ENCODE peak calls at places on chromosomes 16 and 17, in five cellular contexts. One of them, this sample, is unnamed.

GRCh38 chr17:5759501-5759925 is 175.2 kb upstream of the NLRP1 start:
- DNase-seq in NCI-H460: no peak
- DNase-seq in activated T-helper 1 cell treated with anti-CD3 and anti-CD28 coated beads, Interleukin-2, amount 50 U/mL, for 16 hours: no peak
- DNase-seq in fibroblast of lung: no peak
- DNase-seq in HCT116: no peak
- DNase-seq in this sample: no peak

GRCh38 chr16:89123001-89123830 is 29.6 kb downstream of the ACSF3 start:
- DNase-seq in NCI-H460: no peak
- DNase-seq in activated T-helper 1 cell treated with anti-CD3 and anti-CD28 coated beads, Interleukin-2, amount 50 U/mL, for 16 hours: no peak
- DNase-seq in fibroblast of lung: no peak
- DNase-seq in HCT116: no peak
- DNase-seq in this sample: no peak

GRCh38 chr16:57711-58110 is 4.1 kb downstream of the SNRNP25 start:
- DNase-seq in NCI-H460: no peak
- DNase-seq in activated T-helper 1 cell treated with anti-CD3 and anti-CD28 coated beads, Interleukin-2, amount 50 U/mL, for 16 hours: no peak
- DNase-seq in fibroblast of lung: peak
- DNase-seq in HCT116: no peak
- DNase-seq in this sample: no peak

GRCh38 chr16:21150375-21151001 is at the start of gene DNAH3:
- DNase-seq in NCI-H460: no peak
- DNase-seq in activated T-helper 1 cell treated with anti-CD3 and anti-CD28 coated beads, Interleukin-2, amount 50 U/mL, for 16 hours: no peak
- DNase-seq in fibroblast of lung: no peak
- DNase-seq in HCT116: no peak
- DNase-seq in this sample: peak

GRCh38 chr17:48148029-48148759 is 40.6 kb downstream of the SNX11 start:
- DNase-seq in NCI-H460: no peak
- DNase-seq in activated T-helper 1 cell treated with anti-CD3 and anti-CD28 coated beads, Interleukin-2, amount 50 U/mL, for 16 hours: no peak
- DNase-seq in fibroblast of lung: no peak
- DNase-seq in HCT116: no peak
- DNase-seq in this sample: peak

GRCh38 chr17:41678907-41679739 is 9.6 kb upstream of the EIF1 start:
- DNase-seq in NCI-H460: peak
- DNase-seq in activated T-helper 1 cell treated with anti-CD3 and anti-CD28 coated beads, Interleukin-2, amount 50 U/mL, for 16 hours: peak
- DNase-seq in fibroblast of lung: peak
- DNase-seq in HCT116: no peak
- DNase-seq in this sample: peak

GRCh38 chr16:3607161-3607560 is 4.2 kb downstream of the SLX4 start:
- DNase-seq in NCI-H460: no peak
- DNase-seq in activated T-helper 1 cell treated with anti-CD3 and anti-CD28 coated beads, Interleukin-2, amount 50 U/mL, for 16 hours: no peak
- DNase-seq in fibroblast of lung: no peak
- DNase-seq in HCT116: no peak
- DNase-seq in this sample: no peak

GRCh38 chr16:89371968-89372634 is 118.3 kb downstream of the ANKRD11 start:
- DNase-seq in NCI-H460: no peak
- DNase-seq in activated T-helper 1 cell treated with anti-CD3 and anti-CD28 coated beads, Interleukin-2, amount 50 U/mL, for 16 hours: no peak
- DNase-seq in fibroblast of lung: peak
- DNase-seq in HCT116: no peak
- DNase-seq in this sample: no peak

GRCh38 chr17:57782642-57783337 is 37.7 kb upstream of the CCDC182 start:
- DNase-seq in NCI-H460: no peak
- DNase-seq in activated T-helper 1 cell treated with anti-CD3 and anti-CD28 coated beads, Interleukin-2, amount 50 U/mL, for 16 hours: no peak
- DNase-seq in fibroblast of lung: no peak
- DNase-seq in HCT116: no peak
- DNase-seq in this sample: no peak

GRCh38 chr17:10197721-10198508 is 491 bp downstream of the GAS7 start:
- DNase-seq in NCI-H460: no peak
- DNase-seq in activated T-helper 1 cell treated with anti-CD3 and anti-CD28 coated beads, Interleukin-2, amount 50 U/mL, for 16 hours: no peak
- DNase-seq in fibroblast of lung: no peak
- DNase-seq in HCT116: no peak
- DNase-seq in this sample: no peak

GRCh38 chr16:9680968-9681367 is 501.3 kb downstream of the GRIN2A start:
- DNase-seq in NCI-H460: no peak
- DNase-seq in activated T-helper 1 cell treated with anti-CD3 and anti-CD28 coated beads, Interleukin-2, amount 50 U/mL, for 16 hours: no peak
- DNase-seq in fibroblast of lung: no peak
- DNase-seq in HCT116: no peak
- DNase-seq in this sample: no peak

GRCh38 chr16:53257001-53257400 is 177.3 kb upstream of the RBL2 start:
- DNase-seq in NCI-H460: no peak
- DNase-seq in activated T-helper 1 cell treated with anti-CD3 and anti-CD28 coated beads, Interleukin-2, amount 50 U/mL, for 16 hours: no peak
- DNase-seq in fibroblast of lung: peak
- DNase-seq in HCT116: no peak
- DNase-seq in this sample: no peak

GRCh38 chr17:79497949-79498348 is 112.9 kb downstream of the RBFOX3 start:
- DNase-seq in NCI-H460: no peak
- DNase-seq in activated T-helper 1 cell treated with anti-CD3 and anti-CD28 coated beads, Interleukin-2, amount 50 U/mL, for 16 hours: no peak
- DNase-seq in fibroblast of lung: no peak
- DNase-seq in HCT116: no peak
- DNase-seq in this sample: no peak

GRCh38 chr16:23433261-23433920 is 19.6 kb downstream of the COG7 start:
- DNase-seq in NCI-H460: no peak
- DNase-seq in activated T-helper 1 cell treated with anti-CD3 and anti-CD28 coated beads, Interleukin-2, amount 50 U/mL, for 16 hours: no peak
- DNase-seq in fibroblast of lung: no peak
- DNase-seq in HCT116: no peak
- DNase-seq in this sample: no peak

GRCh38 chr16:79146-80054 is 1.4 kb downstream of the MPG start:
- DNase-seq in NCI-H460: no peak
- DNase-seq in activated T-helper 1 cell treated with anti-CD3 and anti-CD28 coated beads, Interleukin-2, amount 50 U/mL, for 16 hours: no peak
- DNase-seq in fibroblast of lung: peak
- DNase-seq in HCT116: no peak
- DNase-seq in this sample: no peak

GRCh38 chr17:45013021-45013997 is 38.1 kb downstream of the DCAKD start:
- DNase-seq in NCI-H460: no peak
- DNase-seq in activated T-helper 1 cell treated with anti-CD3 and anti-CD28 coated beads, Interleukin-2, amount 50 U/mL, for 16 hours: no peak
- DNase-seq in fibroblast of lung: peak
- DNase-seq in HCT116: no peak
- DNase-seq in this sample: no peak

GRCh38 chr17:50312311-50312710 is 33.6 kb upstream of the XYLT2 start:
- DNase-seq in NCI-H460: no peak
- DNase-seq in activated T-helper 1 cell treated with anti-CD3 and anti-CD28 coated beads, Interleukin-2, amount 50 U/mL, for 16 hours: no peak
- DNase-seq in fibroblast of lung: no peak
- DNase-seq in HCT116: no peak
- DNase-seq in this sample: no peak

GRCh38 chr17:13933597-13934276 is 135.6 kb upstream of the COX10 start:
- DNase-seq in NCI-H460: no peak
- DNase-seq in activated T-helper 1 cell treated with anti-CD3 and anti-CD28 coated beads, Interleukin-2, amount 50 U/mL, for 16 hours: no peak
- DNase-seq in fibroblast of lung: no peak
- DNase-seq in HCT116: no peak
- DNase-seq in this sample: no peak

GRCh38 chr17:80416940-80417293 is 1.9 kb downstream of the ENDOV start:
- DNase-seq in NCI-H460: no peak
- DNase-seq in activated T-helper 1 cell treated with anti-CD3 and anti-CD28 coated beads, Interleukin-2, amount 50 U/mL, for 16 hours: no peak
- DNase-seq in fibroblast of lung: no peak
- DNase-seq in HCT116: no peak
- DNase-seq in this sample: no peak

GRCh38 chr17:27577884-27578717 is 52.9 kb upstream of the LGALS9 start:
- DNase-seq in NCI-H460: no peak
- DNase-seq in activated T-helper 1 cell treated with anti-CD3 and anti-CD28 coated beads, Interleukin-2, amount 50 U/mL, for 16 hours: no peak
- DNase-seq in fibroblast of lung: peak
- DNase-seq in HCT116: no peak
- DNase-seq in this sample: no peak

GRCh38 chr16:85448557-85449194 is 164.4 kb upstream of the GSE1 start:
- DNase-seq in NCI-H460: no peak
- DNase-seq in activated T-helper 1 cell treated with anti-CD3 and anti-CD28 coated beads, Interleukin-2, amount 50 U/mL, for 16 hours: peak
- DNase-seq in fibroblast of lung: no peak
- DNase-seq in HCT116: no peak
- DNase-seq in this sample: no peak

GRCh38 chr16:49859139-49859947 is 3.4 kb upstream of the ZNF423 start:
- DNase-seq in NCI-H460: no peak
- DNase-seq in activated T-helper 1 cell treated with anti-CD3 and anti-CD28 coated beads, Interleukin-2, amount 50 U/mL, for 16 hours: no peak
- DNase-seq in fibroblast of lung: no peak
- DNase-seq in HCT116: no peak
- DNase-seq in this sample: no peak

GRCh38 chr17:52759864-52760263 is 601.4 kb upstream of the CA10 start:
- DNase-seq in NCI-H460: no peak
- DNase-seq in activated T-helper 1 cell treated with anti-CD3 and anti-CD28 coated beads, Interleukin-2, amount 50 U/mL, for 16 hours: no peak
- DNase-seq in fibroblast of lung: no peak
- DNase-seq in HCT116: no peak
- DNase-seq in this sample: no peak

GRCh38 chr17:19717411-19717908 is 1.1 kb upstream of the SLC47A2 start:
- DNase-seq in NCI-H460: no peak
- DNase-seq in activated T-helper 1 cell treated with anti-CD3 and anti-CD28 coated beads, Interleukin-2, amount 50 U/mL, for 16 hours: no peak
- DNase-seq in fibroblast of lung: no peak
- DNase-seq in HCT116: no peak
- DNase-seq in this sample: no peak

GRCh38 chr16:4053663-4054479 is 62.4 kb downstream of the ADCY9 start:
- DNase-seq in NCI-H460: peak
- DNase-seq in activated T-helper 1 cell treated with anti-CD3 and anti-CD28 coated beads, Interleukin-2, amount 50 U/mL, for 16 hours: no peak
- DNase-seq in fibroblast of lung: peak
- DNase-seq in HCT116: peak
- DNase-seq in this sample: peak

GRCh38 chr16:53094013-53094630 is 39.3 kb downstream of the CHD9 start:
- DNase-seq in NCI-H460: no peak
- DNase-seq in activated T-helper 1 cell treated with anti-CD3 and anti-CD28 coated beads, Interleukin-2, amount 50 U/mL, for 16 hours: no peak
- DNase-seq in fibroblast of lung: no peak
- DNase-seq in HCT116: no peak
- DNase-seq in this sample: no peak

GRCh38 chr16:23999663-24000062 is 163.9 kb downstream of the PRKCB start:
- DNase-seq in NCI-H460: no peak
- DNase-seq in activated T-helper 1 cell treated with anti-CD3 and anti-CD28 coated beads, Interleukin-2, amount 50 U/mL, for 16 hours: peak
- DNase-seq in fibroblast of lung: no peak
- DNase-seq in HCT116: no peak
- DNase-seq in this sample: no peak

GRCh38 chr17:79892457-79893236 is 53.4 kb upstream of the CBX4 start:
- DNase-seq in NCI-H460: no peak
- DNase-seq in activated T-helper 1 cell treated with anti-CD3 and anti-CD28 coated beads, Interleukin-2, amount 50 U/mL, for 16 hours: no peak
- DNase-seq in fibroblast of lung: no peak
- DNase-seq in HCT116: no peak
- DNase-seq in this sample: no peak

GRCh38 chr17:74499992-74500391 is 31.3 kb downstream of the CD300LB start:
- DNase-seq in NCI-H460: no peak
- DNase-seq in activated T-helper 1 cell treated with anti-CD3 and anti-CD28 coated beads, Interleukin-2, amount 50 U/mL, for 16 hours: no peak
- DNase-seq in fibroblast of lung: no peak
- DNase-seq in HCT116: no peak
- DNase-seq in this sample: no peak

GRCh38 chr16:53754938-53755910 is 51.3 kb downstream of the FTO start:
- DNase-seq in NCI-H460: no peak
- DNase-seq in activated T-helper 1 cell treated with anti-CD3 and anti-CD28 coated beads, Interleukin-2, amount 50 U/mL, for 16 hours: no peak
- DNase-seq in fibroblast of lung: peak
- DNase-seq in HCT116: no peak
- DNase-seq in this sample: no peak

GRCh38 chr17:42679492-42680330 is 1.9 kb downstream of the CCR10 start:
- DNase-seq in NCI-H460: peak
- DNase-seq in activated T-helper 1 cell treated with anti-CD3 and anti-CD28 coated beads, Interleukin-2, amount 50 U/mL, for 16 hours: peak
- DNase-seq in fibroblast of lung: peak
- DNase-seq in HCT116: no peak
- DNase-seq in this sample: peak

GRCh38 chr17:27336217-27336616 is 42.3 kb downstream of the WSB1 start:
- DNase-seq in NCI-H460: no peak
- DNase-seq in activated T-helper 1 cell treated with anti-CD3 and anti-CD28 coated beads, Interleukin-2, amount 50 U/mL, for 16 hours: no peak
- DNase-seq in fibroblast of lung: no peak
- DNase-seq in HCT116: no peak
- DNase-seq in this sample: no peak

GRCh38 chr16:24505959-24506358 is 33.4 kb upstream of the RBBP6 start:
- DNase-seq in NCI-H460: no peak
- DNase-seq in activated T-helper 1 cell treated with anti-CD3 and anti-CD28 coated beads, Interleukin-2, amount 50 U/mL, for 16 hours: no peak
- DNase-seq in fibroblast of lung: no peak
- DNase-seq in HCT116: no peak
- DNase-seq in this sample: no peak

GRCh38 chr17:72846399-72846798 is 246.1 kb downstream of the SLC39A11 start:
- DNase-seq in NCI-H460: no peak
- DNase-seq in activated T-helper 1 cell treated with anti-CD3 and anti-CD28 coated beads, Interleukin-2, amount 50 U/mL, for 16 hours: no peak
- DNase-seq in fibroblast of lung: no peak
- DNase-seq in HCT116: no peak
- DNase-seq in this sample: no peak

GRCh38 chr16:11857161-11857560 is 5.8 kb upstream of the RSL1D1 start:
- DNase-seq in NCI-H460: no peak
- DNase-seq in activated T-helper 1 cell treated with anti-CD3 and anti-CD28 coated beads, Interleukin-2, amount 50 U/mL, for 16 hours: no peak
- DNase-seq in fibroblast of lung: peak
- DNase-seq in HCT116: no peak
- DNase-seq in this sample: no peak

GRCh38 chr16:50644730-50645129 is 36.4 kb downstream of the SNX20 start:
- DNase-seq in NCI-H460: peak
- DNase-seq in activated T-helper 1 cell treated with anti-CD3 and anti-CD28 coated beads, Interleukin-2, amount 50 U/mL, for 16 hours: no peak
- DNase-seq in fibroblast of lung: peak
- DNase-seq in HCT116: peak
- DNase-seq in this sample: peak

GRCh38 chr16:46885960-46886763 is 2.0 kb downstream of the GPT2 start:
- DNase-seq in NCI-H460: no peak
- DNase-seq in activated T-helper 1 cell treated with anti-CD3 and anti-CD28 coated beads, Interleukin-2, amount 50 U/mL, for 16 hours: no peak
- DNase-seq in fibroblast of lung: peak
- DNase-seq in HCT116: no peak
- DNase-seq in this sample: no peak

GRCh38 chr17:50209472-50210248 is 8.2 kb upstream of the COL1A1 start:
- DNase-seq in NCI-H460: no peak
- DNase-seq in activated T-helper 1 cell treated with anti-CD3 and anti-CD28 coated beads, Interleukin-2, amount 50 U/mL, for 16 hours: no peak
- DNase-seq in fibroblast of lung: peak
- DNase-seq in HCT116: no peak
- DNase-seq in this sample: no peak

GRCh38 chr16:86806838-86807351 is 228.5 kb downstream of the FOXL1 start:
- DNase-seq in NCI-H460: no peak
- DNase-seq in activated T-helper 1 cell treated with anti-CD3 and anti-CD28 coated beads, Interleukin-2, amount 50 U/mL, for 16 hours: no peak
- DNase-seq in fibroblast of lung: peak
- DNase-seq in HCT116: no peak
- DNase-seq in this sample: no peak

GRCh38 chr16:474420-475122 is 49.1 kb downstream of the RAB11FIP3 start:
- DNase-seq in NCI-H460: no peak
- DNase-seq in activated T-helper 1 cell treated with anti-CD3 and anti-CD28 coated beads, Interleukin-2, amount 50 U/mL, for 16 hours: no peak
- DNase-seq in fibroblast of lung: no peak
- DNase-seq in HCT116: no peak
- DNase-seq in this sample: peak